ENCODE peak calls at places on chromosome 2, in ten cellular contexts. One of them, this sample, is unnamed.

GRCh38 chr2:176093145-176093888 is 796 bp downstream of the HOXD13 start:
- DNase-seq in SK-N-MC: no peak
- DNase-seq in hepatocyte: peak; percentile 49
- DNase-seq in breast epithelium: no peak
- DNase-seq in cardiac muscle cell: no peak
- DNase-seq in CD8-positive, alpha-beta T cell: no peak
- DNase-seq in lower lobe of right lung: no peak
- DNase-seq in tibial artery: no peak
- DNase-seq in kidney epithelial cell: no peak
- DNase-seq in dorsolateral prefrontal cortex: no peak
- DNase-seq in this sample: no peak

GRCh38 chr2:241958818-241959545 is 89.5 kb downstream of the RTP5 start:
- DNase-seq in CD8-positive, alpha-beta T cell: no peak
- DNase-seq in cardiac muscle cell: no peak
- DNase-seq in hepatocyte: no peak
- DNase-seq in kidney epithelial cell: no peak
- DNase-seq in SK-N-MC: no peak
- DNase-seq in lower lobe of right lung: no peak
- DNase-seq in breast epithelium: no peak
- DNase-seq in dorsolateral prefrontal cortex: no peak
- DNase-seq in tibial artery: no peak
- DNase-seq in this sample: no peak

GRCh38 chr2:43934567-43934966 is 61.2 kb downstream of the LRPPRC start:
- DNase-seq in tibial artery: no peak
- DNase-seq in SK-N-MC: no peak
- DNase-seq in CD8-positive, alpha-beta T cell: no peak
- DNase-seq in kidney epithelial cell: no peak
- DNase-seq in breast epithelium: no peak
- DNase-seq in lower lobe of right lung: no peak
- DNase-seq in hepatocyte: no peak
- DNase-seq in cardiac muscle cell: no peak
- DNase-seq in dorsolateral prefrontal cortex: no peak
- DNase-seq in this sample: no peak

GRCh38 chr2:200025717-200026116 is 70.3 kb downstream of the MAIP1 start:
- DNase-seq in dorsolateral prefrontal cortex: no peak
- DNase-seq in breast epithelium: no peak
- DNase-seq in tibial artery: no peak
- DNase-seq in kidney epithelial cell: no peak
- DNase-seq in SK-N-MC: no peak
- DNase-seq in cardiac muscle cell: no peak
- DNase-seq in hepatocyte: no peak
- DNase-seq in CD8-positive, alpha-beta T cell: no peak
- DNase-seq in lower lobe of right lung: no peak
- DNase-seq in this sample: no peak

GRCh38 chr2:187543488-187543887 is 10.7 kb downstream of the TFPI start:
- DNase-seq in tibial artery: no peak
- DNase-seq in cardiac muscle cell: no peak
- DNase-seq in SK-N-MC: no peak
- DNase-seq in CD8-positive, alpha-beta T cell: no peak
- DNase-seq in lower lobe of right lung: no peak
- DNase-seq in hepatocyte: no peak
- DNase-seq in kidney epithelial cell: no peak
- DNase-seq in breast epithelium: no peak
- DNase-seq in dorsolateral prefrontal cortex: no peak
- DNase-seq in this sample: no peak

GRCh38 chr2:217672472-217672871 is 330.3 kb downstream of the TNS1 start:
- DNase-seq in tibial artery: no peak
- DNase-seq in lower lobe of right lung: no peak
- DNase-seq in cardiac muscle cell: no peak
- DNase-seq in CD8-positive, alpha-beta T cell: no peak
- DNase-seq in SK-N-MC: no peak
- DNase-seq in dorsolateral prefrontal cortex: no peak
- DNase-seq in hepatocyte: peak; percentile 27
- DNase-seq in kidney epithelial cell: no peak
- DNase-seq in breast epithelium: no peak
- DNase-seq in this sample: no peak

GRCh38 chr2:50529600-50530218 is 502.2 kb downstream of the NRXN1 start:
- DNase-seq in dorsolateral prefrontal cortex: no peak
- DNase-seq in tibial artery: no peak
- DNase-seq in CD8-positive, alpha-beta T cell: no peak
- DNase-seq in kidney epithelial cell: no peak
- DNase-seq in cardiac muscle cell: peak; percentile 62
- DNase-seq in SK-N-MC: peak; percentile 28
- DNase-seq in hepatocyte: peak; percentile 50
- DNase-seq in breast epithelium: no peak
- DNase-seq in lower lobe of right lung: no peak
- DNase-seq in this sample: no peak

GRCh38 chr2:102111823-102112222 is 30.7 kb upstream of the IL1R1 start:
- DNase-seq in SK-N-MC: no peak
- DNase-seq in CD8-positive, alpha-beta T cell: no peak
- DNase-seq in kidney epithelial cell: no peak
- DNase-seq in dorsolateral prefrontal cortex: no peak
- DNase-seq in lower lobe of right lung: no peak
- DNase-seq in breast epithelium: no peak
- DNase-seq in hepatocyte: no peak
- DNase-seq in tibial artery: no peak
- DNase-seq in cardiac muscle cell: peak; percentile 34
- DNase-seq in this sample: no peak

GRCh38 chr2:56104951-56105350 is 78.8 kb upstream of the CCDC85A start:
- DNase-seq in hepatocyte: no peak
- DNase-seq in SK-N-MC: no peak
- DNase-seq in cardiac muscle cell: no peak
- DNase-seq in dorsolateral prefrontal cortex: no peak
- DNase-seq in breast epithelium: no peak
- DNase-seq in tibial artery: no peak
- DNase-seq in lower lobe of right lung: no peak
- DNase-seq in CD8-positive, alpha-beta T cell: no peak
- DNase-seq in kidney epithelial cell: no peak
- DNase-seq in this sample: no peak

GRCh38 chr2:175929850-175930249 is 72.2 kb downstream of the LNPK start:
- DNase-seq in dorsolateral prefrontal cortex: no peak
- DNase-seq in SK-N-MC: no peak
- DNase-seq in lower lobe of right lung: no peak
- DNase-seq in tibial artery: no peak
- DNase-seq in hepatocyte: peak; percentile 5
- DNase-seq in breast epithelium: no peak
- DNase-seq in CD8-positive, alpha-beta T cell: no peak
- DNase-seq in cardiac muscle cell: peak; percentile 6
- DNase-seq in kidney epithelial cell: no peak
- DNase-seq in this sample: no peak

GRCh38 chr2:38074775-38075435 is 1.0 kb downstream of the CYP1B1 start:
- DNase-seq in lower lobe of right lung: peak; percentile 63
- DNase-seq in dorsolateral prefrontal cortex: no peak
- DNase-seq in kidney epithelial cell: no peak
- DNase-seq in breast epithelium: no peak
- DNase-seq in CD8-positive, alpha-beta T cell: no peak
- DNase-seq in hepatocyte: peak; percentile 60
- DNase-seq in cardiac muscle cell: peak; percentile 66
- DNase-seq in SK-N-MC: no peak
- DNase-seq in tibial artery: no peak
- DNase-seq in this sample: peak; percentile 77

GRCh38 chr2:131029812-131030211 is 63.4 kb downstream of the FAM168B start:
- DNase-seq in breast epithelium: peak; percentile 20
- DNase-seq in tibial artery: no peak
- DNase-seq in lower lobe of right lung: no peak
- DNase-seq in hepatocyte: no peak
- DNase-seq in kidney epithelial cell: no peak
- DNase-seq in SK-N-MC: no peak
- DNase-seq in cardiac muscle cell: no peak
- DNase-seq in CD8-positive, alpha-beta T cell: no peak
- DNase-seq in dorsolateral prefrontal cortex: no peak
- DNase-seq in this sample: no peak

GRCh38 chr2:202639233-202639632 is 4.5 kb downstream of the FAM117B start:
- DNase-seq in kidney epithelial cell: no peak
- DNase-seq in cardiac muscle cell: no peak
- DNase-seq in dorsolateral prefrontal cortex: no peak
- DNase-seq in lower lobe of right lung: no peak
- DNase-seq in breast epithelium: no peak
- DNase-seq in SK-N-MC: no peak
- DNase-seq in CD8-positive, alpha-beta T cell: no peak
- DNase-seq in tibial artery: no peak
- DNase-seq in hepatocyte: no peak
- DNase-seq in this sample: no peak

GRCh38 chr2:66463206-66463605 is 28.3 kb downstream of the MEIS1 start:
- DNase-seq in hepatocyte: no peak
- DNase-seq in cardiac muscle cell: peak; percentile 46
- DNase-seq in tibial artery: no peak
- DNase-seq in SK-N-MC: no peak
- DNase-seq in kidney epithelial cell: no peak
- DNase-seq in breast epithelium: no peak
- DNase-seq in lower lobe of right lung: no peak
- DNase-seq in dorsolateral prefrontal cortex: no peak
- DNase-seq in CD8-positive, alpha-beta T cell: no peak
- DNase-seq in this sample: no peak

GRCh38 chr2:101983928-101984327 is 7.8 kb upstream of the IL1R2 start:
- DNase-seq in dorsolateral prefrontal cortex: no peak
- DNase-seq in tibial artery: no peak
- DNase-seq in cardiac muscle cell: no peak
- DNase-seq in breast epithelium: no peak
- DNase-seq in kidney epithelial cell: no peak
- DNase-seq in lower lobe of right lung: no peak
- DNase-seq in SK-N-MC: no peak
- DNase-seq in CD8-positive, alpha-beta T cell: no peak
- DNase-seq in hepatocyte: no peak
- DNase-seq in this sample: no peak

GRCh38 chr2:27071277-27071989 is at the start of gene OST4:
- DNase-seq in SK-N-MC: no peak
- DNase-seq in tibial artery: peak; percentile 92
- DNase-seq in kidney epithelial cell: peak; percentile 61
- DNase-seq in dorsolateral prefrontal cortex: peak; percentile 93
- DNase-seq in CD8-positive, alpha-beta T cell: peak; percentile 86
- DNase-seq in breast epithelium: peak; percentile 91
- DNase-seq in hepatocyte: peak; percentile 98
- DNase-seq in cardiac muscle cell: peak; percentile 97
- DNase-seq in lower lobe of right lung: peak; percentile 96
- DNase-seq in this sample: peak; percentile 97

GRCh38 chr2:27073782-27074181 is 2.3 kb upstream of the OST4 start:
- DNase-seq in CD8-positive, alpha-beta T cell: no peak
- DNase-seq in dorsolateral prefrontal cortex: no peak
- DNase-seq in hepatocyte: no peak
- DNase-seq in tibial artery: no peak
- DNase-seq in lower lobe of right lung: no peak
- DNase-seq in kidney epithelial cell: no peak
- DNase-seq in breast epithelium: no peak
- DNase-seq in cardiac muscle cell: peak; percentile 51
- DNase-seq in SK-N-MC: no peak
- DNase-seq in this sample: no peak

GRCh38 chr2:27071990-27072830 is 756 bp upstream of the OST4 start:
- DNase-seq in CD8-positive, alpha-beta T cell: no peak
- DNase-seq in kidney epithelial cell: no peak
- DNase-seq in hepatocyte: peak; percentile 84
- DNase-seq in dorsolateral prefrontal cortex: no peak
- DNase-seq in cardiac muscle cell: peak; percentile 97
- DNase-seq in lower lobe of right lung: no peak
- DNase-seq in SK-N-MC: no peak
- DNase-seq in breast epithelium: no peak
- DNase-seq in tibial artery: peak; percentile 67
- DNase-seq in this sample: peak; percentile 91

GRCh38 chr2:27070653-27071276 is 689 bp downstream of the OST4 start:
- DNase-seq in SK-N-MC: no peak
- DNase-seq in cardiac muscle cell: no peak
- DNase-seq in CD8-positive, alpha-beta T cell: no peak
- DNase-seq in kidney epithelial cell: no peak
- DNase-seq in lower lobe of right lung: no peak
- DNase-seq in tibial artery: no peak
- DNase-seq in hepatocyte: no peak
- DNase-seq in dorsolateral prefrontal cortex: no peak
- DNase-seq in breast epithelium: no peak
- DNase-seq in this sample: no peak

DNA sequence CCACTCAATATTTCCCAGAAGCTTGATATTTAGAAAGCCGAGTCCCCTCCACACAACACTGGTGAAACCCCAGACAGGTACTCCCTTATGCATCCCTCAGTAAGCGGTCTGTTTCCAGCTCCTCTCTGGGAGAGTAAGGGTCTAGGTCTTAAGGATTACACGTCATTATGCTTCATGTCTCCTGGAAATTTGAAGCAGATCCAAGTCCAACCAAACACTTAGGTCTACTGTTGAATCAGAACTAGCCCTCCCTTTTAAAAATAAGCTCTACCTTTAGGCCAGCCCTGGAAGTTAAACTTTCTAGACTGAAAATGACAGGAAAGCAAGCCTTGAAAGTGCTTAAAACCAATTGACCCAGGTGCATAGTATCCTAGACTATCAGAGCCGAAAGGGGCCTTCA is 1.5 kb upstream of the OST4 start:
- DNase-seq in lower lobe of right lung: no peak
- DNase-seq in SK-N-MC: no peak
- DNase-seq in CD8-positive, alpha-beta T cell: no peak
- DNase-seq in hepatocyte: no peak
- DNase-seq in breast epithelium: no peak
- DNase-seq in tibial artery: no peak
- DNase-seq in dorsolateral prefrontal cortex: no peak
- DNase-seq in cardiac muscle cell: peak; percentile 70
- DNase-seq in kidney epithelial cell: no peak
- DNase-seq in this sample: peak; percentile 31
- H3K4me3 ChIP-seq in lower lobe of right lung: no peak overlapping the region
- H3K4me3 ChIP-seq in SK-N-MC: peak overlapping the region; percentile 99
- H3K4me3 ChIP-seq in CD8-positive, alpha-beta T cell: no peak overlapping the region
- H3K4me3 ChIP-seq in hepatocyte: no peak overlapping the region
- H3K4me3 ChIP-seq in breast epithelium: peak overlapping the region; percentile 88
- H3K4me3 ChIP-seq in tibial artery: no peak overlapping the region
- H3K4me3 ChIP-seq in dorsolateral prefrontal cortex: no peak overlapping the region
- H3K4me3 ChIP-seq in cardiac muscle cell: no peak overlapping the region
- H3K4me3 ChIP-seq in kidney epithelial cell: no peak overlapping the region
- H3K4me3 ChIP-seq in this sample: no peak overlapping the region

GRCh38 chr2:226796012-226796839 is 3.4 kb downstream of the IRS1 start:
- DNase-seq in hepatocyte: no peak
- DNase-seq in kidney epithelial cell: no peak
- DNase-seq in CD8-positive, alpha-beta T cell: no peak
- DNase-seq in dorsolateral prefrontal cortex: no peak
- DNase-seq in SK-N-MC: no peak
- DNase-seq in breast epithelium: no peak
- DNase-seq in lower lobe of right lung: peak; percentile 43
- DNase-seq in cardiac muscle cell: no peak
- DNase-seq in tibial artery: no peak
- DNase-seq in this sample: no peak
- H3K4me3 ChIP-seq in hepatocyte: no peak overlapping the region
- H3K4me3 ChIP-seq in kidney epithelial cell: no peak overlapping the region
- H3K4me3 ChIP-seq in CD8-positive, alpha-beta T cell: no peak overlapping the region
- H3K4me3 ChIP-seq in dorsolateral prefrontal cortex: peak overlapping the region; percentile 37
- H3K4me3 ChIP-seq in SK-N-MC: peak overlapping the region; percentile 91
- H3K4me3 ChIP-seq in breast epithelium: peak overlapping the region; percentile 88
- H3K4me3 ChIP-seq in lower lobe of right lung: peak overlapping the region; percentile 77
- H3K4me3 ChIP-seq in cardiac muscle cell: no peak overlapping the region
- H3K4me3 ChIP-seq in tibial artery: peak overlapping the region; percentile 45
- H3K4me3 ChIP-seq in this sample: no peak overlapping the region

GRCh38 chr2:174011796-174012195 is 46.6 kb upstream of the SP3 start:
- DNase-seq in CD8-positive, alpha-beta T cell: no peak
- DNase-seq in kidney epithelial cell: no peak
- DNase-seq in tibial artery: no peak
- DNase-seq in cardiac muscle cell: no peak
- DNase-seq in lower lobe of right lung: no peak
- DNase-seq in hepatocyte: peak; percentile 35
- DNase-seq in breast epithelium: no peak
- DNase-seq in dorsolateral prefrontal cortex: no peak
- DNase-seq in SK-N-MC: no peak
- DNase-seq in this sample: no peak
- H3K4me3 ChIP-seq in CD8-positive, alpha-beta T cell: no peak overlapping the region
- H3K4me3 ChIP-seq in kidney epithelial cell: no peak overlapping the region
- H3K4me3 ChIP-seq in tibial artery: no peak overlapping the region
- H3K4me3 ChIP-seq in cardiac muscle cell: no peak overlapping the region
- H3K4me3 ChIP-seq in lower lobe of right lung: peak overlapping the region; percentile 63
- H3K4me3 ChIP-seq in hepatocyte: no peak overlapping the region
- H3K4me3 ChIP-seq in breast epithelium: peak overlapping the region; percentile 88
- H3K4me3 ChIP-seq in dorsolateral prefrontal cortex: no peak overlapping the region
- H3K4me3 ChIP-seq in SK-N-MC: no peak overlapping the region
- H3K4me3 ChIP-seq in this sample: no peak overlapping the region

GRCh38 chr2:213237251-213237650 is 47.0 kb upstream of the SPAG16 start:
- DNase-seq in tibial artery: no peak
- DNase-seq in SK-N-MC: no peak
- DNase-seq in dorsolateral prefrontal cortex: no peak
- DNase-seq in breast epithelium: no peak
- DNase-seq in CD8-positive, alpha-beta T cell: no peak
- DNase-seq in lower lobe of right lung: no peak
- DNase-seq in cardiac muscle cell: no peak
- DNase-seq in kidney epithelial cell: no peak
- DNase-seq in hepatocyte: no peak
- DNase-seq in this sample: no peak
- H3K4me3 ChIP-seq in tibial artery: no peak overlapping the region
- H3K4me3 ChIP-seq in SK-N-MC: no peak overlapping the region
- H3K4me3 ChIP-seq in dorsolateral prefrontal cortex: no peak overlapping the region
- H3K4me3 ChIP-seq in breast epithelium: no peak overlapping the region
- H3K4me3 ChIP-seq in CD8-positive, alpha-beta T cell: no peak overlapping the region
- H3K4me3 ChIP-seq in lower lobe of right lung: no peak overlapping the region
- H3K4me3 ChIP-seq in cardiac muscle cell: no peak overlapping the region
- H3K4me3 ChIP-seq in kidney epithelial cell: no peak overlapping the region
- H3K4me3 ChIP-seq in hepatocyte: no peak overlapping the region
- H3K4me3 ChIP-seq in this sample: no peak overlapping the region